ENCODE peak calls at places on chromosomes 12 and 14, in seven cellular contexts. X, B, U, Q, N, V and F are unnamed samples.

GRCh38 chr14:100384277-100384676 is 61.1 kb downstream of the SLC25A47 start:
- DNase-seq in B (no peak), V (no peak), X (no peak), Q (no peak), N (no peak), U (no peak), F (no peak)

GRCh38 chr12:124684496-124684895 is 117.1 kb upstream of the NCOR2 start:
- DNase-seq in Q (no peak), N (no peak), U (no peak), X (no peak), V (no peak), B (no peak), F (no peak)

GRCh38 chr12:132475304-132476037 is 14.5 kb upstream of the FBRSL1 start:
- DNase-seq in V (no peak), B (no peak), X (no peak), N (no peak), U (no peak), Q (no peak), F (no peak)

GRCh38 chr14:35973770-35974169 is 147.6 kb downstream of the BRMS1L start:
- DNase-seq in U (no peak), X (peak), V (no peak), B (no peak), N (no peak), Q (no peak), F (no peak)

GRCh38 chr12:45989277-45989856 is 1.0 kb downstream of the SCAF11 start:
- DNase-seq in X (no peak), Q (peak), B (peak), V (no peak), U (no peak), N (no peak), F (no peak)

GRCh38 chr14:92973265-92973797 is 50.4 kb downstream of the CHGA start:
- DNase-seq in B (peak), X (peak), Q (peak), V (no peak), N (peak), U (no peak), F (peak)

GRCh38 chr14:104138098-104138890 is at the start of gene KIF26A:
- DNase-seq in N (no peak), V (no peak), Q (no peak), B (peak), X (no peak), U (no peak), F (no peak)

GRCh38 chr14:33842299-33842698 is 108.6 kb downstream of the EGLN3 start:
- DNase-seq in B (no peak), Q (no peak), V (no peak), N (no peak), X (peak), U (no peak), F (peak)

GRCh38 chr12:124904306-124905098 is 9.9 kb downstream of the UBC start:
- DNase-seq in B (no peak), X (peak), Q (peak), U (peak), N (peak), V (no peak), F (peak)

GRCh38 chr14:91858536-91859275 is 8.6 kb downstream of the TC2N start:
- DNase-seq in N (no peak), B (no peak), Q (no peak), X (peak), U (no peak), V (no peak), F (peak)

GRCh38 chr14:19729763-19730162 is 13.6 kb upstream of the OR4Q3 start:
- DNase-seq in Q (no peak), V (no peak), U (no peak), N (no peak), X (no peak), B (no peak), F (no peak)

GRCh38 chr14:32075636-32076277 is 1.3 kb upstream of the ARHGAP5 start:
- DNase-seq in B (no peak), U (no peak), X (peak), V (no peak), N (no peak), Q (no peak), F (peak)

GRCh38 chr12:75644472-75645072 is 133.2 kb upstream of the KRR1 start:
- DNase-seq in Q (no peak), B (no peak), X (no peak), V (no peak), U (no peak), N (no peak), F (no peak)

GRCh38 chr12:98185606-98186005 is 329.8 kb upstream of the TMPO start:
- DNase-seq in N (no peak), Q (no peak), B (no peak), X (peak), U (no peak), V (no peak), F (no peak)

GRCh38 chr14:100159107-100159864 is at the start of gene DEGS2:
- DNase-seq in U (no peak), N (no peak), B (peak), V (peak), X (peak), Q (peak), F (no peak)

GRCh38 chr12:25014961-25015360 is 66.1 kb upstream of the BCAT1 start:
- DNase-seq in N (no peak), X (no peak), B (no peak), U (no peak), Q (no peak), V (no peak), F (no peak)

GRCh38 chr12:14803830-14804160 is 325 bp downstream of the C12orf60 start:
- DNase-seq in B (peak), U (no peak), N (no peak), V (no peak), X (no peak), Q (no peak), F (no peak)

GRCh38 chr12:114691810-114692557 is 8.0 kb upstream of the TBX3 start:
- DNase-seq in U (no peak), Q (no peak), B (no peak), X (no peak), V (no peak), N (no peak), F (peak)

GRCh38 chr12:55697686-55698085 is 10.0 kb downstream of the ITGA7 start:
- DNase-seq in X (no peak), N (no peak), Q (no peak), B (no peak), V (no peak), U (no peak), F (no peak)

GRCh38 chr12:26872623-26873022 is 39.6 kb upstream of the ITPR2 start:
- DNase-seq in Q (no peak), N (no peak), V (no peak), B (no peak), U (no peak), X (no peak), F (no peak)

GRCh38 chr12:131940121-131940520 is 9.6 kb upstream of the EP400 start:
- DNase-seq in V (no peak), X (no peak), N (no peak), B (no peak), U (no peak), Q (no peak), F (no peak)

GRCh38 chr12:2322554-2323120 is 269.9 kb downstream of the CACNA1C start:
- DNase-seq in N (no peak), U (no peak), B (peak), X (no peak), Q (no peak), V (no peak), F (no peak)

GRCh38 chr12:101087903-101088302 is 122.1 kb downstream of the SLC5A8 start:
- DNase-seq in X (peak), U (no peak), B (no peak), V (no peak), Q (no peak), N (no peak), F (no peak)

GRCh38 chr12:102962532-102962931 is 5.1 kb downstream of the ASCL1 start:
- DNase-seq in U (no peak), V (no peak), Q (no peak), X (no peak), N (no peak), B (peak), F (no peak)

GRCh38 chr12:76898472-76898871 is 19.7 kb upstream of the CSRP2 start:
- DNase-seq in U (no peak), B (no peak), X (no peak), V (no peak), N (no peak), Q (no peak), F (no peak)

GRCh38 chr14:73633517-73634332 is 11.1 kb upstream of the DNAL1 start:
- DNase-seq in N (peak), B (peak), Q (peak), U (peak), V (peak), X (peak), F (peak)

GRCh38 chr14:77273796-77274195 is 2.8 kb upstream of the NGB start:
- DNase-seq in N (no peak), U (no peak), Q (no peak), B (no peak), V (no peak), X (no peak), F (no peak)

GRCh38 chr14:105290598-105291356 is 10.0 kb downstream of the BRF1 start:
- DNase-seq in Q (no peak), B (no peak), N (no peak), X (peak), V (no peak), U (no peak), F (no peak)

GRCh38 chr14:102545461-102546265 is 36.1 kb upstream of the ANKRD9 start:
- DNase-seq in Q (no peak), X (no peak), V (no peak), U (no peak), B (peak), N (no peak), F (no peak)

GRCh38 chr12:50986961-50987737 is 34.8 kb downstream of the HIGD1C start:
- DNase-seq in Q (peak), X (peak), B (no peak), N (peak), V (no peak), U (no peak), F (peak)

GRCh38 chr12:27604431-27604830 is 80.4 kb downstream of the PPFIBP1 start:
- DNase-seq in B (no peak), Q (no peak), U (no peak), V (no peak), X (no peak), N (no peak), F (no peak)

GRCh38 chr12:105935106-105935505 is 203.6 kb downstream of the NUAK1 start:
- DNase-seq in X (no peak), B (no peak), V (no peak), N (no peak), U (no peak), Q (no peak), F (no peak)

GRCh38 chr12:55684761-55685370 is 22.8 kb downstream of the ITGA7 start:
- DNase-seq in V (no peak), N (no peak), Q (no peak), U (no peak), X (no peak), B (no peak), F (no peak)

GRCh38 chr12:92075425-92075891 is 70.2 kb downstream of the BTG1 start:
- DNase-seq in Q (no peak), N (no peak), U (peak), X (peak), V (no peak), B (no peak), F (no peak)

GRCh38 chr12:29223936-29224921 is 75.2 kb downstream of the FAR2 start:
- DNase-seq in V (no peak), U (no peak), Q (no peak), B (no peak), N (no peak), X (no peak), F (no peak)

GRCh38 chr12:32895688-32896437 is 714 bp downstream of the PKP2 start:
- DNase-seq in B (no peak), N (no peak), X (peak), V (no peak), Q (peak), U (no peak), F (no peak)